ENCODE peak calls at places on chromosomes 3 and 15, in eight cellular contexts. Z is PC-9, M is brain microvascular endothelial cell, N is BJ, X is osteoblast, C is colonic mucosa, E is neural progenitor cell, S is AG09319. O is an unnamed sample.

GRCh38 chr3:178971614-178972013 is 100.0 kb downstream of the ZMAT3 start:
- DNase-seq in Z (peak; percentile 83), M (no peak), N (no peak), X (no peak), C (no peak), E (no peak), S (no peak), O (peak; percentile 46)

GRCh38 chr15:58551764-58552504 is 120.1 kb downstream of the LIPC start:
- DNase-seq in Z (peak; percentile 92), M (peak; percentile 89), N (peak; percentile 78), X (peak; percentile 87), C (peak; percentile 81), E (no peak), S (peak; percentile 89), O (peak; percentile 90)

GRCh38 chr15:79050341-79050740 is 40.2 kb downstream of the RASGRF1 start:
- DNase-seq in Z (no peak), M (no peak), N (no peak), X (no peak), C (no peak), E (no peak), S (no peak), O (no peak)

GRCh38 chr3:62686916-62687315 is 188.3 kb downstream of the CADPS start:
- DNase-seq in Z (no peak), M (no peak), N (no peak), X (no peak), C (no peak), E (no peak), S (no peak), O (no peak)

GRCh38 chr15:83204697-83205096 is 2.9 kb downstream of the HDGFL3 start:
- DNase-seq in Z (no peak), M (no peak), N (no peak), X (peak; percentile 9), C (no peak), E (peak; percentile 39), S (no peak), O (no peak)

GRCh38 chr3:37986479-37987314 is 3.9 kb upstream of the VILL start:
- DNase-seq in Z (peak; percentile 94), M (no peak), N (no peak), X (peak; percentile 66), C (peak; percentile 96), E (no peak), S (no peak), O (no peak)

GRCh38 chr15:39077998-39078397 is 502.9 kb upstream of the THBS1 start:
- DNase-seq in Z (no peak), M (no peak), N (no peak), X (no peak), C (no peak), E (no peak), S (no peak), O (no peak)

GRCh38 chr15:60352525-60352924 is 45.3 kb downstream of the ANXA2 start:
- DNase-seq in Z (no peak), M (no peak), N (no peak), X (no peak), C (no peak), E (no peak), S (no peak), O (no peak)

GRCh38 chr3:87167634-87168456 is 59.3 kb upstream of the CHMP2B start:
- DNase-seq in Z (no peak), M (peak; percentile 67), N (peak; percentile 15), X (no peak), C (peak; percentile 45), E (peak; percentile 60), S (peak; percentile 16), O (peak; percentile 59)

GRCh38 chr3:190086191-190086590 is 34.5 kb downstream of the P3H2 start:
- DNase-seq in Z (no peak), M (no peak), N (no peak), X (no peak), C (no peak), E (peak; percentile 57), S (no peak), O (no peak)

GRCh38 chr3:169365993-169366915 is 297.3 kb downstream of the MECOM start:
- DNase-seq in Z (peak; percentile 75), M (no peak), N (no peak), X (no peak), C (no peak), E (no peak), S (no peak), O (no peak)

GRCh38 chr15:82810061-82810862 is 834 bp downstream of the WHAMM start:
- DNase-seq in Z (peak; percentile 43), M (no peak), N (no peak), X (peak; percentile 74), C (peak; percentile 25), E (peak; percentile 71), S (peak; percentile 51), O (peak; percentile 29)

GRCh38 chr15:78291052-78291451 is 8.4 kb downstream of the SKIC8 start:
- DNase-seq in Z (no peak), M (no peak), N (no peak), X (no peak), C (no peak), E (no peak), S (no peak), O (no peak)

GRCh38 chr15:101320501-101321052 is 25.5 kb upstream of the SNRPA1 start:
- DNase-seq in Z (no peak), M (peak; percentile 53), N (no peak), X (peak; percentile 77), C (no peak), E (peak; percentile 71), S (no peak), O (peak; percentile 58)

GRCh38 chr15:96893159-96893906 is 562.8 kb downstream of the NR2F2 start:
- DNase-seq in Z (no peak), M (peak; percentile 38), N (no peak), X (no peak), C (no peak), E (peak; percentile 77), S (no peak), O (peak; percentile 7)

GRCh38 chr3:53776494-53777101 is 69.6 kb downstream of the CHDH start:
- DNase-seq in Z (no peak), M (no peak), N (peak; percentile 67), X (no peak), C (no peak), E (no peak), S (peak; percentile 12), O (peak; percentile 6)

GRCh38 chr3:114155370-114155821 is 23.5 kb downstream of the DRD3 start:
- DNase-seq in Z (no peak), M (peak; percentile 34), N (no peak), X (no peak), C (peak; percentile 28), E (peak; percentile 61), S (no peak), O (no peak)
- TF ChIP-seq CTCF in Z (peak; percentile 43), M (peak; percentile 80), N (peak; percentile 55), X (peak; percentile 66), C (no peak), E (peak; percentile 70), S (peak; percentile 45), O (peak; percentile 75)

GRCh38 chr3:146566138-146566537 is 21.7 kb upstream of the PLSCR1 start:
- DNase-seq in Z (no peak), M (no peak), N (no peak), X (no peak), C (no peak), E (no peak), S (no peak), O (no peak)
- TF ChIP-seq CTCF in Z (no peak), M (no peak), N (no peak), X (no peak), C (no peak), E (no peak), S (no peak), O (no peak)

GRCh38 chr3:56802411-56802745 is 629 bp upstream of the ARHGEF3 start:
- DNase-seq in Z (no peak), M (no peak), N (no peak), X (no peak), C (no peak), E (no peak), S (no peak), O (no peak)
- TF ChIP-seq CTCF in Z (peak; percentile 19), M (no peak), N (no peak), X (no peak), C (no peak), E (no peak), S (no peak), O (no peak)

GRCh38 chr3:68007621-68008226 is 353.3 kb upstream of the SUCLG2 start:
- DNase-seq in Z (no peak), M (no peak), N (no peak), X (no peak), C (no peak), E (peak; percentile 73), S (no peak), O (no peak)
- TF ChIP-seq CTCF in Z (no peak), M (no peak), N (no peak), X (no peak), C (no peak), E (peak; percentile 64), S (no peak), O (no peak)

DNA sequence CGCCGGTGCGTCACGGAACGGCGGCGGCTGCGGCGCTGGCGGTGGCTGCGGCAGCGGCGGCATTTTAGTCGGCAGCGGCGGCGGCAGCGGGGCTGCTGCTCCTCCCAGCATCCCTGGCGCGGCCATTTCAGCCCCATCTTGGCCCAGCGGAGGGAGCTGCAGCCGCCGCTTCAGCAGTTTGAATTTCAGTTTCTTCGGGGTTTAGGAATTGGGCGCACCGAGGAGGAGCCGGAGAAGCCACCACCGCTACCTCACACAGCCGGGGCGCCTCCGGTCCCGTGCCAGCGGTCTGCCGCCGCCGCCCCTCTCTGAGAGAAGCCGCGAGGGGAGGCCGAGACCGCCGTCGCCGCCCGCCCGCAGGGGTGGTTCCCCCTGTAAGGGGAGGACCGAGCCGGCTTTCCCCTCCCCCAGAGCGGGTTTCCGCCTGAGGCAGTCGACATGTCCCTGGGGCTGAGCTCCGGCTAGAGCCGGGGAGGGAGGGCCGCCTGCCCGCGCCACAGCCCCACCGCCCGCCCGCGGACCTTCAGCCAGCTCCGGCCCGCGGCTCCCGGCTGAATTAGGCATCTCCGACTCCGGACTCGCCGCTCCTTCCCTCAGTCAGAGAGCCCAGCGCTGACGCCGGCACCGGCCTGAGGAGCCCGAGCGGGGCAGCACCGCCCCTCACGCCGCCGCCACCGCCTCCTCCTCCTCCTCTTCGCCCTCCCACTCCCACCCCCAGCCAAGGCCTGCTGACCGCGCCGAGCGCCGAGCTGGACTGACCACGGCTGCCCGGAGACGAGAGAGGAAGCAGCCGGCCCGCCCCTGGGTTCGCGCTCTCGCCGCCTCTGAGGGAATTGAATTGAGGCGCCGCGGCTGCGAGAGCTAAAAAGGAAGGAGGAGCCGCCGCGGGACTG is at the start of gene TSC22D2:
- DNase-seq in Z (peak; percentile 79), M (peak; percentile 89), N (peak; percentile 50), X (peak; percentile 97), C (peak; percentile 93), E (peak; percentile 97), S (peak; percentile 88), O (peak; percentile 92)
- TF ChIP-seq CTCF in Z (peak; percentile 18), M (peak; percentile 30), N (peak; percentile 9), X (peak; percentile 8), C (no peak), E (peak; percentile 21), S (no peak), O (peak; percentile 58)

GRCh38 chr3:55969634-55970033 is 482.5 kb upstream of the WNT5A start:
- DNase-seq in Z (no peak), M (no peak), N (no peak), X (no peak), C (no peak), E (no peak), S (no peak), O (no peak)
- TF ChIP-seq CTCF in Z (no peak), M (no peak), N (no peak), X (no peak), C (no peak), E (no peak), S (no peak), O (no peak)

O was measured in HFFc6.